ENCODE peak calls at places on chromosomes 6 and 20, in ten cellular contexts. E is CD8-positive, alpha-beta T cell; I is activated CD8-positive, alpha-beta memory T cell treated with anti-CD3 and anti-CD28 coated beads for 24 hours; R is stimulated activated naive CD4-positive, alpha-beta T cell; Q is Panc1; Z is smooth muscle cell of the brain vasculature; T is activated T-helper 1 cell treated with anti-CD3 and anti-CD28 coated beads, Interleukin-12 subunit alpha, Interleukin-12 subunit beta, Interleukin-2, Interleukin-4 antibody, amounts not matched to agents 30 ng/mL and 10 ng/mL and 1 ng/mL, durations not matched to agents 14 hours and 24 hours and 36 hours; D is NCI-H460; F is ascending aorta; K is stimulated activated CD4-positive, alpha-beta T cell treated with anti-CD3 and anti-CD28 coated beads, Interleukin-12 subunit alpha, Interleukin-12 subunit beta, amount 100 ng/mL, for 48 hours. P is an unnamed sample.

GRCh38 chr6:166636191-166636938 is 9.3 kb upstream of the RPS6KA2 start:
- DNase-seq in E (no peak), I (no peak), R (no peak), Q (no peak), Z (no peak), T (no peak), D (no peak), F (no peak), K (no peak), P (no peak)

GRCh38 chr6:1310628-1311399 is 1.1 kb upstream of the FOXQ1 start:
- DNase-seq in E (no peak), I (no peak), R (no peak), Q (no peak), Z (no peak), T (no peak), D (no peak), F (no peak), K (no peak), P (no peak)

GRCh38 chr6:30485236-30485635 is 4.1 kb upstream of the HLA-E start:
- DNase-seq in E (no peak), I (no peak), R (no peak), Q (no peak), Z (no peak), T (no peak), D (no peak), F (no peak), K (no peak), P (no peak)

GRCh38 chr6:109373333-109373732 is 8.9 kb downstream of the CD164 start:
- DNase-seq in E (no peak), I (no peak), R (no peak), Q (no peak), Z (no peak), T (no peak), D (no peak), F (no peak), K (no peak), P (no peak)

GRCh38 chr6:23301546-23301945 is 732.2 kb downstream of the HDGFL1 start:
- DNase-seq in E (no peak), I (no peak), R (no peak), Q (no peak), Z (no peak), T (no peak), D (no peak), F (no peak), K (no peak), P (no peak)

GRCh38 chr6:163814494-163815364 is 400.2 kb downstream of the QKI start:
- DNase-seq in E (no peak), I (no peak), R (no peak), Q (no peak), Z (no peak), T (no peak), D (no peak), F (no peak), K (no peak), P (no peak)

GRCh38 chr6:148747493-148748160 is 797 bp downstream of the UST start:
- DNase-seq in E (peak; percentile 60), I (peak; percentile 77), R (peak; percentile 21), Q (no peak), Z (no peak), T (no peak), D (no peak), F (no peak), K (no peak), P (peak; percentile 83)

GRCh38 chr20:25301357-25301920 is 53.6 kb downstream of the PYGB start:
- DNase-seq in E (no peak), I (no peak), R (no peak), Q (no peak), Z (no peak), T (no peak), D (no peak), F (no peak), K (no peak), P (peak; percentile 37)

GRCh38 chr6:33705268-33705885 is 6.1 kb downstream of the UQCC2 start:
- DNase-seq in E (no peak), I (no peak), R (no peak), Q (no peak), Z (no peak), T (no peak), D (no peak), F (no peak), K (no peak), P (no peak)

GRCh38 chr6:40597301-40597700 is 10.1 kb upstream of the LRFN2 start:
- DNase-seq in E (no peak), I (no peak), R (no peak), Q (no peak), Z (no peak), T (no peak), D (no peak), F (no peak), K (no peak), P (no peak)

GRCh38 chr6:33199687-33200233 is 705 bp downstream of the RXRB start:
- DNase-seq in E (peak; percentile 59), I (peak; percentile 87), R (peak; percentile 71), Q (no peak), Z (no peak), T (peak; percentile 78), D (peak; percentile 73), F (no peak), K (peak; percentile 58), P (peak; percentile 89)

GRCh38 chr6:161057103-161058091 is 65.8 kb downstream of the MAP3K4 start:
- DNase-seq in E (no peak), I (no peak), R (no peak), Q (no peak), Z (no peak), T (no peak), D (no peak), F (no peak), K (no peak), P (no peak)

GRCh38 chr6:26599134-26599533 is 2.4 kb downstream of the ABT1 start:
- DNase-seq in E (no peak), I (no peak), R (no peak), Q (no peak), Z (no peak), T (no peak), D (no peak), F (no peak), K (no peak), P (no peak)

GRCh38 chr6:3608159-3608558 is 143.4 kb downstream of the PXDC1 start:
- DNase-seq in E (no peak), I (no peak), R (no peak), Q (no peak), Z (peak; percentile 71), T (no peak), D (no peak), F (no peak), K (no peak), P (no peak)

GRCh38 chr6:30411515-30412207 is 66.7 kb downstream of the RPP21 start:
- DNase-seq in E (peak; percentile 67), I (peak; percentile 82), R (peak; percentile 51), Q (peak; percentile 35), Z (peak; percentile 3), T (peak; percentile 44), D (peak; percentile 42), F (no peak), K (peak; percentile 64), P (no peak)

GRCh38 chr6:68194846-68195478 is 440.1 kb upstream of the ADGRB3 start:
- DNase-seq in E (no peak), I (no peak), R (no peak), Q (no peak), Z (no peak), T (no peak), D (no peak), F (no peak), K (no peak), P (no peak)

GRCh38 chr20:31919756-31920155 is 32.1 kb downstream of the PDRG1 start:
- DNase-seq in E (no peak), I (no peak), R (no peak), Q (no peak), Z (no peak), T (no peak), D (no peak), F (no peak), K (no peak), P (no peak)

GRCh38 chr20:2132461-2132901 is 30.9 kb downstream of the STK35 start:
- DNase-seq in E (no peak), I (no peak), R (no peak), Q (no peak), Z (no peak), T (no peak), D (no peak), F (no peak), K (no peak), P (no peak)

GRCh38 chr20:38515631-38516030 is 43.0 kb downstream of the RALGAPB start:
- DNase-seq in E (no peak), I (no peak), R (no peak), Q (no peak), Z (no peak), T (no peak), D (no peak), F (no peak), K (no peak), P (no peak)

GRCh38 chr6:684831-685636 is 7.9 kb downstream of the EXOC2 start:
- DNase-seq in E (no peak), I (peak; percentile 67), R (no peak), Q (no peak), Z (no peak), T (no peak), D (no peak), F (no peak), K (peak; percentile 50), P (no peak)

GRCh38 chr20:58514321-58515239 is 619 bp downstream of the APCDD1L start:
- DNase-seq in E (no peak), I (no peak), R (no peak), Q (no peak), Z (no peak), T (no peak), D (no peak), F (no peak), K (no peak), P (no peak)

GRCh38 chr20:14838663-14839650 is 501.5 kb upstream of the FLRT3 start:
- DNase-seq in E (no peak), I (no peak), R (no peak), Q (no peak), Z (peak; percentile 33), T (no peak), D (peak; percentile 7), F (no peak), K (no peak), P (no peak)

GRCh38 chr6:104711371-104711770 is 148.3 kb downstream of the HACE1 start:
- DNase-seq in E (no peak), I (no peak), R (no peak), Q (peak; percentile 2), Z (no peak), T (no peak), D (peak; percentile 38), F (no peak), K (no peak), P (no peak)

GRCh38 chr20:59004763-59005522 is 2.1 kb downstream of the CTSZ start:
- DNase-seq in E (peak; percentile 51), I (no peak), R (peak; percentile 47), Q (no peak), Z (no peak), T (peak; percentile 18), D (no peak), F (no peak), K (no peak), P (peak; percentile 82)

GRCh38 chr6:43904311-43905123 is 134.5 kb downstream of the VEGFA start:
- DNase-seq in E (no peak), I (no peak), R (no peak), Q (no peak), Z (no peak), T (no peak), D (no peak), F (no peak), K (no peak), P (no peak)

GRCh38 chr20:57695940-57696339 is 13.9 kb downstream of the PMEPA1 start:
- DNase-seq in E (no peak), I (no peak), R (no peak), Q (no peak), Z (no peak), T (no peak), D (no peak), F (no peak), K (no peak), P (no peak)

GRCh38 chr20:54554006-54554405 is 78.6 kb downstream of the DOK5 start:
- DNase-seq in E (no peak), I (no peak), R (no peak), Q (no peak), Z (no peak), T (no peak), D (no peak), F (no peak), K (no peak), P (no peak)

GRCh38 chr6:41901882-41902519 is 6.8 kb upstream of the USP49 start:
- DNase-seq in E (peak; percentile 59), I (peak; percentile 78), R (peak; percentile 49), Q (no peak), Z (no peak), T (peak; percentile 31), D (no peak), F (no peak), K (peak; percentile 48), P (no peak)

P was measured in Right ventricle myocardium inferior.